ENCODE peak calls at places on chromosomes 6 and 20, in five cellular contexts. S is A549, C is GM12878, Y is NB4, M is endothelial cell of umbilical vein. B is an unnamed sample.

GRCh38 chr20:64149809-64150560 is 14.3 kb upstream of the MYT1 start:
- DNase-seq in C (no peak), S (no peak), M (no peak), Y (no peak), B (no peak)

GRCh38 chr6:62516287-62517152 is 230.5 kb upstream of the KHDRBS2 start:
- DNase-seq in S (no peak), M (no peak), Y (peak), C (no peak), B (no peak)

GRCh38 chr6:101595276-101595675 is 201.8 kb downstream of the GRIK2 start:
- DNase-seq in S (no peak), C (no peak), M (no peak), Y (no peak), B (no peak)

GRCh38 chr20:10673176-10673830 is 496 bp downstream of the JAG1 start:
- DNase-seq in C (no peak), M (peak), Y (peak), S (no peak), B (peak)

GRCh38 chr6:10355115-10355702 is 59.7 kb downstream of the TFAP2A start:
- DNase-seq in Y (no peak), S (no peak), C (no peak), M (no peak), B (no peak)

GRCh38 chr6:142856857-142857608 is 87.9 kb downstream of the HIVEP2 start:
- DNase-seq in S (no peak), C (no peak), Y (no peak), M (no peak), B (no peak)

GRCh38 chr6:119533603-119534279 is 184.2 kb upstream of the MAN1A1 start:
- DNase-seq in Y (no peak), S (no peak), M (no peak), C (peak), B (no peak)

GRCh38 chr6:11938285-11938890 is 73.7 kb upstream of the HIVEP1 start:
- DNase-seq in Y (peak), C (no peak), M (peak), S (no peak), B (peak)

GRCh38 chr20:25327521-25328235 is 63.0 kb downstream of the ABHD12 start:
- DNase-seq in Y (no peak), C (no peak), M (no peak), S (no peak), B (no peak)

GRCh38 chr20:1177680-1178079 is 7.1 kb downstream of the TMEM74B start:
- DNase-seq in S (no peak), Y (no peak), C (no peak), M (no peak), B (peak)

GRCh38 chr20:36097331-36097730 is 57.2 kb upstream of the EPB41L1 start:
- DNase-seq in C (no peak), S (no peak), M (peak), Y (no peak), B (no peak)

GRCh38 chr6:9250852-9251251 is 815.5 kb upstream of the SLC35B3 start:
- DNase-seq in S (no peak), Y (peak), C (no peak), M (peak), B (no peak)

GRCh38 chr6:107536183-107536582 is 46.3 kb downstream of the SOBP start:
- DNase-seq in S (no peak), M (no peak), Y (no peak), C (peak), B (no peak)

GRCh38 chr6:53483423-53484353 is 61.2 kb downstream of the GCLC start:
- DNase-seq in S (no peak), C (no peak), M (peak), Y (no peak), B (peak)

GRCh38 chr20:49712918-49713778 is 530 bp downstream of the B4GALT5 start:
- DNase-seq in M (peak), Y (peak), C (no peak), S (peak), B (peak)

GRCh38 chr6:112027942-112028674 is 25.8 kb upstream of the CCN6 start:
- DNase-seq in C (no peak), Y (peak), S (no peak), M (no peak), B (no peak)

GRCh38 chr20:19909696-19910095 is 107.5 kb upstream of the NAA20 start:
- DNase-seq in C (no peak), S (no peak), Y (peak), M (no peak), B (no peak)
- TF ChIP-seq MYC in C (no peak), S (no peak), Y (no peak), M (no peak), B (no peak)

DNA sequence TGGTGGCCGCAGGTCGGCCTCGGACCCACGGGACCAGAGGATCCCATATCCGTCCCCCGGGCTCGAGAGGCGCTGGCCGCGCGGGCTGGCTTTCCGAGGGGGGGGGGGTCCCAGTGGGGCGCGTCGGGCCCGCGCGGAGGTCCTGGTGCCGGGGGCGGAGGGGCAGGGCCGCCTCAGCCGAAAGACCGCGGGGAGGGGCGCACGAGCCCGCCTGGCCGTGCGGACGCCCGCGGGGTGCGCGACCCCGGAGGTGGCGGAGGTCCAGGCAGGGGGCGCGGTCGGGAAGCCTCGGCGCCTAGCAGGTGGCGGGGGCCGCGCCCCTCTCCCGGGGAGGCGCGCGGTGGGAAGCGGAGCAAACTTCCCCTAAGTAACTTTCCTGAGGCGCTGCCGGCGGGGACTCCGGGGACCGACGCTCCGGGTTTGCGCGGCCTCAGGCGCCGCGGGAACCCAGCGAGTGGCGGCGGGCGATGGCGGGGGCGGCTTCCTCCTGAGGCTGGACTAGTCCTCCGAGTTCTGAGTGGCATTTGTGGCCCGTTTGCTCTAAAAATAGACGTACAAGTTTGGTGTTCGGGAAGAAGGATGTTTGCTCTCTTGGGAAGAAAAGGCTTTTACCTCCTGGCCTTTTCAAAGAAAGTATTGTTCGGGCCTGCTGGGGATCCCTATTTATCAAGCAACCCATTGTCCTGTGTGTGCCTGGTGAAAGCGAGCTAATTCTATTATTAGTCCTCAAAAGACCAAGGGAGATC is 26.4 kb upstream of the BTBD3 start:
- DNase-seq in S (peak), Y (peak), C (no peak), M (peak), B (peak)
- TF ChIP-seq MYC in S (no peak), Y (peak), C (no peak), M (no peak), B (no peak)

GRCh38 chr20:9514072-9514460 is 324 bp upstream of the LAMP5 start:
- DNase-seq in Y (no peak), C (no peak), M (no peak), S (no peak), B (no peak)

GRCh38 chr20:9515761-9516657 is 1.6 kb downstream of the LAMP5 start:
- DNase-seq in Y (no peak), S (no peak), M (peak), C (no peak), B (no peak)

GRCh38 chr20:9515211-9515580 is 806 bp downstream of the LAMP5 start:
- DNase-seq in Y (no peak), M (no peak), S (no peak), C (no peak), B (no peak)

GRCh38 chr20:9516658-9516987 is 2.2 kb downstream of the LAMP5 start:
- DNase-seq in Y (no peak), C (no peak), M (no peak), S (no peak), B (no peak)

DNA sequence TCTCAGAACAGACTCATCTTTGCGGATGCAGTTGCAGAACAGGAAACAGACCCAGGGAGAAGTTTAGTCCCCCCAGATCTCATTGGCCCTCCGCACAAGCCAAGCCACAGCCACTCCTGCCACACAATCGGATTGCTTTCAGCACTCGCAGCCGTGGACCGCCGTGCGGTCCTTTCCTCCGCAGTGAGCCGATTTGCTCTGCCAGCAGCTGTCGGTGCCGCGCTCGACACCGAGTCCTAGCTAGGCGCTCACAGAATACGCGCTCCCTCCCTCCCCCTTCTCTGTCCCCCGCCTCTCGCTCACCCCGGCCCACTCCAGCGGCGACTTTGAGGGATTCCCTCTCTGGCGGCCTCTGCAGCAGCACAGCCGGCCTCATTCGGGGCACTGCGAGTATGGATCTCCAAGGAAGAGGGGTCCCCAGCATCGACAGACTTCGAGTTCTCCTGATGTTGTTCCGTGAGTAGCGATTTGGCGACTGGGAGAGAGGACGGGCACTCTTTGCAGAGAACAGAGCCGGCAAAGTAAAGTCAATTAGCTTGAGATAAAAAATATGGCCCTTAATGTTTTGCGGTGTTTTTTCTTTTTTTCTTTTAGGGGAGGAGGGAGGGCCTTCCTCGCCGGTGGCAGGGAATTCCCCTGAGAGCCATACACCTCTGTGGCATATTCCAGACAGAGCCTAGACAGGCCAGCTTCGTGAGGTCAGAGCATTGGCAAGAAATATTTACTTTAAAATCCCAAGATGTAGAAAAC is at the start of gene LAMP5:
- DNase-seq in Y (peak), C (no peak), S (no peak), M (peak), B (no peak)
- TF ChIP-seq MYC in Y (no peak), C (no peak), S (no peak), M (no peak), B (no peak)

DNA sequence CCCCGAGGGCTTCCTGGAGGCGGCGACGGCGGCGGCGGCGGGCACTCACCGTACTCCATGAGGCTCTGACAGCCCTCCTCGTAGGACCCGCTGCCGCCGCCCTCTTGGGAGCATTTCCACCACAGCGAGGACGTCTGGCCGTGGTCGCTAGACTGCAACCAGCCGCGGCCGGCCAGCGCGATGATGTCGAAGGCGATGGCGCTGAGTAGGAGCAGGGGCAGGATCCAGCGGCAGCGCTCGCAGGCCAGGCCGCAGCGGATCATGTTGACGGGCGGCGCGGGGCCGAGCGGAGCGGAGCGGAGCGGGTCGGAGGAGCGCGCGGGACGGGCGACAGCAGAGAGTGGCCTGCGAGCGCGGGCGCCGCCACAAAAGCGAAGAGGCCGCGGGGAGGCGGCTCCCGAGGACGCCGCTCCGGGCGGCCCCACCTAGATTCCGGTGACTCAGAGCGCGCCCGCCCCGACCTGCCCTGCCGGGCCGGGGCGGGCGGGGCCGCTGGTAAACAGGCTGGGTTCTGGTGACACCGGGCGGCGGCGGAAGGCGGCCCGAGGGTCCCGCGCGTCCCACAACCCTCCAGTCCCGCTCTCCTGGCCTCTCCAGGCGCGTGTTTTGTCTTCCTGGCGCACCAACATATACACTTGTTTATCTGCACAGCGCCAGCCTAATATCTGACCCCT is at the start of gene PERP:
- DNase-seq in Y (peak), M (peak), C (no peak), S (peak), B (peak)
- TF ChIP-seq MYC in Y (no peak), M (no peak), C (no peak), S (no peak), B (no peak)

DNA sequence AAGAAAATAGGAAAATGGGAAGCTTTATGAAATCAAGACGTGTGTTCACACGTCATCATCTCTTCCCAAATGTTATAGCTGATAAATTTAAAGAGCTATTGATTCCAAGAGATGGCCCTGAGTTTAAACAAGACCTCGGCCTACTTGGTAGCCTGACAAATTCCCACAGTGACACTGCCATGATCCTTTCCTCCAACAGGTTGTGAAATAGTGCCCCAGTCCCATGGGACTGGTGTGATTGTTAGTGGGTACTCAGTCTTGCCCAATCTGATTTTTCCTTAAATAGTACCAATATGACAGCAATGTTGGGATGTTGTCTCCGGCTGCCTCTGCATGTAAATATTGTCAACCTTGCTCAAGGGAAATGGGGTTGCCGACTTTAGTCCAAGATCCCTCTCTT is 34.5 kb downstream of the RIOK1 start:
- DNase-seq in S (no peak), Y (peak), C (no peak), M (no peak), B (no peak)
- TF ChIP-seq MYC in S (no peak), Y (no peak), C (no peak), M (no peak), B (no peak)

DNA sequence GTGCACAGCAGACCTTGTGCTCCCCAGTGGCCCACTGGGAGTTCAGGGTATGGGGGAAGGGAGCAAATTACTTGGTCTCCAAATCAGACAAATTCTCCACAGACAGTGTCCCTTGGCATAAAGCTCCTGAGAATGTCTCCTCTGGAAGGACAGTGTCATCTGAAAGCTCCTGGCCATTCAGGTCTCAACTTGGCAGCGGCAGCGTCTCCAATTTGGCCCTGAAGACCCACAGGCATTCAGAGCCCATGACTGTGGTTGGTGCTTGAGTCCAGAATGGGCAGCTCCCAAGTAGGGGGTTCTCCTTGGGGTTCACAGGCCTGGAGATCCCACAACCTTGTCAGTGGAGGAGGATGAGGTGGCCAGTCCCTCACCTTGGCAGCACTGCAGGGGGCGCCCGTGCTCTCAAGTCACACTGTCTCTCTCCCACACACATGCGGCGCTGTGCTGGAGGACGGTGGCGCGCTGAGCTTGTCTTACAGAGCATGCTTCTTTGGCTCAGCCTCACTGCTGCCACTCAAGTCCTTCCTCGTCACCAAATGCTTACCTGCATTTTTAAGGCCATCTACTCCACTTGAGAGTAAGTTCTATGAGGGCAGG is 20.7 kb downstream of the DYNLRB1 start:
- DNase-seq in Y (peak), S (no peak), M (peak), C (no peak), B (no peak)
- TF ChIP-seq MYC in Y (peak), S (no peak), M (no peak), C (no peak), B (peak)

DNA sequence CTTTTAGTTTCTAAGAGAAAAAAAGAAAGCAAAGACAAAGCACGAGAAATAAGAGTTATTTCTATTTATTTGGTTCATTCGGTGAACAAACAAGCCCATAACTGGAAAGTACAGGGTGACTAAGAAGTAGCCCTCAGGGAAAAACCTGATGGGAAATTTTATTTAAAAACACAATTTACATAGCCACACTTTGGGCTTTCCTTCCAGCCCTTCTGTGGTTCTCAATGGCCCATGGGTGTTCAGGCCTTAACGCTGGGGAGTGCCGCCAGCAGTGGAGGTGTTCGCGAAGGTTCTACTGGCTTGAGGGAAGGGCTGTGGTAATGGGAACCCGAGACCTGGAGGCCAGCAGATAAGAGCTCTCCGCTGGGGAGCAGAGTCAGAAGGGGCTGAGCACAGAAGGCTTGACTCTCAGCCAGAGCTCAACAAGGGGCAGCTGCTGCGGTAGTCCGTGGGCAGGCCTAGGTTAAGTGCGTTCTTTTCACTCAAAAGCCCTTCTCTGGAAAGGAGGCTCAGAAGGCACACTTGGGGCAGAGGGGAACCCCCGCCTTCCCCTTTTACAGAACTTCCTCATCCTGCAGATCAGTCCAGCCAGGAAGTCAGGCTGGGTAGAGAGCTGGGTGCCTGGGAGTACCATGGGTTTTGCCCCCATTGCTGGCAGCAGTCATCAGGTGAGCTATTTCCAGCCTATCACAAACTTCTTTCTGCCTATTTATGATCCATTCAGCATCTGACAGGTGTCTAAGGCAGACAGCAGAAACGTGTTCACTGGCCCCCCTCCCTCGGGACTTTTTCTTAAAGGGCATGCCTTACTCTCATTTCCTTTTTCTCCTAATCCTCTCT is 8.8 kb upstream of the CD83 start:
- DNase-seq in S (no peak), Y (peak), M (no peak), C (peak), B (peak)
- TF ChIP-seq MYC in S (no peak), Y (no peak), M (no peak), C (no peak), B (no peak)

DNA sequence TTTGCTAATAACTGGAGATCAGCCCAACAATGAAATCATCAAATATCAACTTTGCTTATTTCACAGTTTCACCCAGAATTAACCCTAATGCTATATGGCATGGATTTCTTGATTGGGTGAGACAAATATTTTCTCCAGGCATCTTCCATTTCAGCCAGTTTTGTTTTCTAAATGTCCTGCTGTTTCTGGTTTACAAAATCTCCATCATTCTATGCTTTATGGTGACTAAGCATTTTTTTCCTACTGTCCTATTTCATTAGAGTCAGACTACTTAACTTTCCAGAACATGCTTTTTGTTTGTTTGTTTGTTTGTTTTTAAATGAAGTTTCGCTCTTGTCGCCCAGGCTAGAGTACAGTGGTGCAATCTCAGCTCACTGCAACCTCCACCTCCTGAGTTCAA is 59.5 kb upstream of the EXOC2 start:
- DNase-seq in M (no peak), S (no peak), Y (no peak), C (no peak), B (no peak)
- TF ChIP-seq MYC in M (no peak), S (no peak), Y (no peak), C (no peak), B (no peak)